ENCODE peak calls at places on chromosomes 12 and 14, in four cellular contexts. One of them, this sample, is unnamed.
A peak's percentile ranks its signal among the peaks of the same experiment; 100 is the strongest.

GRCh38 chr12:96201272-96202227 is 7.4 kb downstream of the ELK3 start:
- DNase-seq in BE2C: no peak
- DNase-seq in PC-3: no peak
- DNase-seq in hepatocyte: no peak
- DNase-seq in this sample: no peak

GRCh38 chr14:30108975-30109700 is 181.5 kb upstream of the PRKD1 start:
- DNase-seq in PC-3: no peak
- DNase-seq in BE2C: no peak
- DNase-seq in hepatocyte: no peak
- DNase-seq in this sample: no peak

GRCh38 chr14:25033358-25033757 is 16.6 kb downstream of the STXBP6 start:
- DNase-seq in PC-3: no peak
- DNase-seq in BE2C: no peak
- DNase-seq in hepatocyte: no peak
- DNase-seq in this sample: no peak

GRCh38 chr14:103562135-103562384 is 397 bp downstream of the BAG5 start:
- DNase-seq in PC-3: peak; percentile 20
- DNase-seq in hepatocyte: no peak
- DNase-seq in BE2C: no peak
- DNase-seq in this sample: no peak

GRCh38 chr12:85130631-85131030 is 94.5 kb downstream of the LRRIQ1 start:
- DNase-seq in PC-3: no peak
- DNase-seq in BE2C: no peak
- DNase-seq in hepatocyte: peak; percentile 6
- DNase-seq in this sample: no peak

GRCh38 chr12:58681730-58682129 is 238.6 kb downstream of the LRIG3 start:
- DNase-seq in BE2C: no peak
- DNase-seq in PC-3: peak; percentile 17
- DNase-seq in hepatocyte: no peak
- DNase-seq in this sample: no peak

GRCh38 chr14:55274760-55275159 is 3.5 kb downstream of the FBXO34 start:
- DNase-seq in PC-3: peak; percentile 39
- DNase-seq in hepatocyte: no peak
- DNase-seq in BE2C: no peak
- DNase-seq in this sample: no peak

GRCh38 chr14:73758392-73759182 is 44.4 kb upstream of the PNMA1 start:
- DNase-seq in PC-3: peak; percentile 82
- DNase-seq in BE2C: peak; percentile 85
- DNase-seq in hepatocyte: peak; percentile 89
- DNase-seq in this sample: peak; percentile 90

GRCh38 chr14:24297190-24297964 is 2.2 kb downstream of the DHRS1 start:
- DNase-seq in hepatocyte: peak; percentile 58
- DNase-seq in PC-3: peak; percentile 76
- DNase-seq in BE2C: no peak
- DNase-seq in this sample: peak; percentile 44

GRCh38 chr12:118063567-118064391 is 2.8 kb upstream of the WSB2 start:
- DNase-seq in BE2C: no peak
- DNase-seq in hepatocyte: peak; percentile 41
- DNase-seq in PC-3: no peak
- DNase-seq in this sample: no peak

GRCh38 chr12:62332598-62332997 is 72.4 kb downstream of the USP15 start:
- DNase-seq in BE2C: no peak
- DNase-seq in PC-3: peak; percentile 23
- DNase-seq in hepatocyte: no peak
- DNase-seq in this sample: no peak

GRCh38 chr14:91727121-91727520 is 4.8 kb downstream of the CATSPERB start:
- DNase-seq in PC-3: peak; percentile 39
- DNase-seq in BE2C: no peak
- DNase-seq in hepatocyte: no peak
- DNase-seq in this sample: no peak

GRCh38 chr14:60506985-60507829 is 1.7 kb upstream of the SIX6 start:
- DNase-seq in BE2C: no peak
- DNase-seq in hepatocyte: no peak
- DNase-seq in PC-3: no peak
- DNase-seq in this sample: no peak

GRCh38 chr14:89617471-89618291 is 200.6 kb upstream of the FOXN3 start:
- DNase-seq in PC-3: peak; percentile 29
- DNase-seq in BE2C: peak; percentile 35
- DNase-seq in hepatocyte: peak; percentile 35
- DNase-seq in this sample: peak; percentile 53

GRCh38 chr14:29927596-29928341 is at the start of gene PRKD1:
- DNase-seq in hepatocyte: peak; percentile 85
- DNase-seq in BE2C: peak; percentile 59
- DNase-seq in PC-3: peak; percentile 42
- DNase-seq in this sample: peak; percentile 62

GRCh38 chr12:100724071-100724470 is 70.5 kb upstream of the ANO4 start:
- DNase-seq in BE2C: no peak
- DNase-seq in PC-3: no peak
- DNase-seq in hepatocyte: no peak
- DNase-seq in this sample: peak; percentile 47

GRCh38 chr12:45655186-45655585 is 74.3 kb upstream of the ARID2 start:
- DNase-seq in hepatocyte: peak; percentile 32
- DNase-seq in BE2C: peak; percentile 18
- DNase-seq in PC-3: peak; percentile 54
- DNase-seq in this sample: no peak

GRCh38 chr12:59699408-59700144 is 103.7 kb downstream of the SLC16A7 start:
- DNase-seq in PC-3: no peak
- DNase-seq in BE2C: no peak
- DNase-seq in hepatocyte: peak; percentile 19
- DNase-seq in this sample: no peak

GRCh38 chr14:26938054-26938453 is 340.2 kb upstream of the NOVA1 start:
- DNase-seq in PC-3: no peak
- DNase-seq in BE2C: no peak
- DNase-seq in hepatocyte: no peak
- DNase-seq in this sample: no peak

GRCh38 chr12:121110211-121110940 is 22.3 kb upstream of the P2RX7 start:
- DNase-seq in BE2C: peak; percentile 62
- DNase-seq in PC-3: peak; percentile 77
- DNase-seq in hepatocyte: peak; percentile 80
- DNase-seq in this sample: peak; percentile 72

GRCh38 chr14:30607156-30607780 is 14.9 kb upstream of the SCFD1 start:
- DNase-seq in BE2C: no peak
- DNase-seq in hepatocyte: no peak
- DNase-seq in PC-3: no peak
- DNase-seq in this sample: no peak

GRCh38 chr12:130826151-130826801 is 12.8 kb downstream of the STX2 start:
- DNase-seq in BE2C: peak; percentile 67
- DNase-seq in PC-3: peak; percentile 60
- DNase-seq in hepatocyte: peak; percentile 48
- DNase-seq in this sample: peak; percentile 53

GRCh38 chr14:20680363-20680762 is 4.0 kb upstream of the RNASE4 start:
- DNase-seq in PC-3: no peak
- DNase-seq in BE2C: no peak
- DNase-seq in hepatocyte: no peak
- DNase-seq in this sample: no peak

GRCh38 chr14:32074887-32075572 is 2.1 kb upstream of the ARHGAP5 start:
- DNase-seq in hepatocyte: no peak
- DNase-seq in BE2C: no peak
- DNase-seq in PC-3: peak; percentile 19
- DNase-seq in this sample: no peak

GRCh38 chr12:114709112-114709511 is 25.1 kb upstream of the TBX3 start:
- DNase-seq in hepatocyte: no peak
- DNase-seq in PC-3: no peak
- DNase-seq in BE2C: no peak
- DNase-seq in this sample: no peak

GRCh38 chr14:90378249-90378648 is 18.6 kb upstream of the CALM1 start:
- DNase-seq in hepatocyte: no peak
- DNase-seq in BE2C: no peak
- DNase-seq in PC-3: no peak
- DNase-seq in this sample: no peak

GRCh38 chr12:120347766-120348165 is 20.2 kb upstream of the PLA2G1B start:
- DNase-seq in hepatocyte: no peak
- DNase-seq in BE2C: no peak
- DNase-seq in PC-3: no peak
- DNase-seq in this sample: no peak

GRCh38 chr14:94936411-94936892 is 166.5 kb upstream of the GSC start:
- DNase-seq in hepatocyte: peak; percentile 77
- DNase-seq in BE2C: peak; percentile 73
- DNase-seq in PC-3: no peak
- DNase-seq in this sample: no peak

GRCh38 chr14:74579447-74580274 is 32.4 kb downstream of the LTBP2 start:
- DNase-seq in hepatocyte: no peak
- DNase-seq in PC-3: peak; percentile 97
- DNase-seq in BE2C: no peak
- DNase-seq in this sample: no peak

GRCh38 chr14:94750371-94750770 is 19.5 kb downstream of the GSC start:
- DNase-seq in PC-3: no peak
- DNase-seq in hepatocyte: no peak
- DNase-seq in BE2C: no peak
- DNase-seq in this sample: no peak

GRCh38 chr14:89418452-89418851 is 1.4 kb upstream of the FOXN3 start:
- DNase-seq in PC-3: no peak
- DNase-seq in BE2C: peak; percentile 62
- DNase-seq in hepatocyte: no peak
- DNase-seq in this sample: no peak

GRCh38 chr14:27049611-27050172 is 451.9 kb upstream of the NOVA1 start:
- DNase-seq in BE2C: no peak
- DNase-seq in hepatocyte: no peak
- DNase-seq in PC-3: no peak
- DNase-seq in this sample: no peak

GRCh38 chr12:2609020-2609419 is 185.8 kb upstream of the FKBP4 start:
- DNase-seq in PC-3: no peak
- DNase-seq in hepatocyte: no peak
- DNase-seq in BE2C: no peak
- DNase-seq in this sample: no peak

DNA sequence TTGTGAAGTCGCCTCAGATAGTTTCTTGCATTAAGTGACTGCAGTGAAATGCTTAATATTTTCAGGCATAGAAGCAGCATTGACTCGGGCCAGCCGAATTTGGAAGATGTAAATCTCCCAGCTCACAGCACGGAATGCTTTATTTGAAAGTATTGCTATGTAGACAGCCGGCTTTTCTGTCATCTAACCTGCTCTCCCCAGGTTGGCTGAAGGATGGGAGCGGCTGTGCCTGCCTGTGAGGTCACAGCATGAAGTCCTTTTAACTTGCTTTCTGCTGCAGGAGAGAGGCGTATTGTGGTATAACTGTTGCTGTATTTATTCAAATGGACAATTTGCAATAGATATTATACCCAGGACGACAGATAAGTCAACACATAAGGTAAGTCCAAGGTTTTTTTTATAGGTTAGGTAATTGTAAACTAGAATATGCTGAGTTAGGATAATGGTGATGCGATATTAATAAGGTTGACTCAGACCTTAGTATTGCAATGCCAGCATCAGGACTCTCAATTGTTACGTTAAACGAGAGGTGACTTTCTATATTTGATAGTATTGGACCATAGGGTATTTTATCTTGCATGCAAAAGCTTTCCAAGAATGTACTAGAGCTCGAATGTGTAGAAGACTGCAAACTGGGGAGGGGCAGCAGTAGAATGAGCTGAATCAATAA is 135.8 kb downstream of the CNTN1 start:
- DNase-seq in hepatocyte: peak; percentile 6
- DNase-seq in PC-3: no peak
- DNase-seq in BE2C: no peak
- DNase-seq in this sample: no peak
- H3K4me3 ChIP-seq in hepatocyte: no peak overlapping the region
- H3K4me3 ChIP-seq in PC-3: no peak overlapping the region
- H3K4me3 ChIP-seq in BE2C: no peak overlapping the region
- H3K4me3 ChIP-seq in this sample: no peak overlapping the region

GRCh38 chr14:40309124-40309523 is 876.9 kb upstream of the FBXO33 start:
- DNase-seq in hepatocyte: no peak
- DNase-seq in BE2C: no peak
- DNase-seq in PC-3: no peak
- DNase-seq in this sample: no peak
- H3K36me3 ChIP-seq in hepatocyte: no peaks in the 10 kb centered on the region
- H3K36me3 ChIP-seq in BE2C: no peaks in the 10 kb centered on the region
- H3K36me3 ChIP-seq in PC-3: no peaks in the 10 kb centered on the region
- H3K36me3 ChIP-seq in this sample: no peaks in the 10 kb centered on the region

GRCh38 chr14:99707921-99708320 is 23.8 kb downstream of the CYP46A1 start:
- DNase-seq in BE2C: no peak
- DNase-seq in hepatocyte: no peak
- DNase-seq in PC-3: no peak
- DNase-seq in this sample: no peak
- H3K9me3 ChIP-seq in BE2C: no peaks in the 10 kb centered on the region
- H3K9me3 ChIP-seq in hepatocyte: no peaks in the 10 kb centered on the region
- H3K9me3 ChIP-seq in PC-3: no peaks in the 10 kb centered on the region
- H3K9me3 ChIP-seq in this sample: peaks cover 9% of the 10 kb centered on the region

GRCh38 chr14:87573581-87573980 is 419.4 kb downstream of the GALC start:
- DNase-seq in hepatocyte: no peak
- DNase-seq in BE2C: no peak
- DNase-seq in PC-3: no peak
- DNase-seq in this sample: no peak
- H3K4me3 ChIP-seq in hepatocyte: no peak overlapping the region
- H3K4me3 ChIP-seq in BE2C: no peak overlapping the region
- H3K4me3 ChIP-seq in PC-3: no peak overlapping the region
- H3K4me3 ChIP-seq in this sample: no peak overlapping the region

GRCh38 chr12:94242871-94243270 is 94.5 kb downstream of the PLXNC1 start:
- DNase-seq in PC-3: no peak
- DNase-seq in hepatocyte: no peak
- DNase-seq in BE2C: peak; percentile 49
- DNase-seq in this sample: no peak
- H3K36me3 ChIP-seq in PC-3: no peaks in the 10 kb centered on the region
- H3K36me3 ChIP-seq in hepatocyte: no peaks in the 10 kb centered on the region
- H3K36me3 ChIP-seq in BE2C: no peaks in the 10 kb centered on the region
- H3K36me3 ChIP-seq in this sample: no peaks in the 10 kb centered on the region

GRCh38 chr12:34373926-34374325 is 351.6 kb downstream of the ALG10 start:
- DNase-seq in PC-3: no peak
- DNase-seq in hepatocyte: no peak
- DNase-seq in BE2C: no peak
- DNase-seq in this sample: no peak

GRCh38 chr12:34372003-34372402 is 349.7 kb downstream of the ALG10 start:
- DNase-seq in hepatocyte: no peak
- DNase-seq in BE2C: no peak
- DNase-seq in PC-3: no peak
- DNase-seq in this sample: no peak

GRCh38 chr12:34368079-34368478 is 345.8 kb downstream of the ALG10 start:
- DNase-seq in BE2C: no peak
- DNase-seq in hepatocyte: no peak
- DNase-seq in PC-3: no peak
- DNase-seq in this sample: no peak

GRCh38 chr12:34376133-34376799 is 354.0 kb downstream of the ALG10 start:
- DNase-seq in hepatocyte: no peak
- DNase-seq in BE2C: no peak
- DNase-seq in PC-3: peak; percentile 4
- DNase-seq in this sample: no peak

DNA sequence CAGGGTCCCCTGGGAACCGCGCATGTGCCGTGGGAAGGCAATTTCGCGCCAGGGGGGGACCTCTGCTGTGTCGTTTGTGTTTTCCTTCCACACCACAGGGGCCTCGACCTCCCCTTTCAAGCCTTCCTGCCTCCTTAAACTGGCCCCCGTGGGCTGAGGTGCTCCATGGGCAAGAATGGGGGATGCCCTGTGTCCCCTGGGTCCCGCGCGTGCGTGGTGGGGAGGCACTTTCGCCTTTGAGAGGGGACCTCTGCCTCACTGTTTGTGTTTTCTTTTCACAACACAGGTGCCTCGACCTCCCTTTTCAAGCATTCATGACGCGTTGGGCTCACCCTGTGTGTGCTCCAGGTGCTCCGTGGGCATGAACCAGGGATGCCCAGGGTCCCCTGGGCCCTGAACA is 348.8 kb downstream of the ALG10 start:
- DNase-seq in hepatocyte: no peak
- DNase-seq in PC-3: no peak
- DNase-seq in BE2C: no peak
- DNase-seq in this sample: no peak
- H3K9me3 ChIP-seq in hepatocyte: no peaks in the 10 kb centered on the region
- H3K9me3 ChIP-seq in PC-3: no peaks in the 10 kb centered on the region
- H3K9me3 ChIP-seq in BE2C: no peaks in the 10 kb centered on the region
- H3K9me3 ChIP-seq in this sample: no peaks in the 10 kb centered on the region